ENCODE peak calls at places on chromosomes 13 and 19, in four cellular contexts. K is left ventricle myocardium inferior; W is naive thymus-derived CD4-positive, alpha-beta T cell; M is ovary. F is an unnamed sample.

GRCh38 chr19:15836345-15836594 is 20.8 kb upstream of the OR10H1 start:
- DNase-seq in W (no peak), K (no peak), M (no peak), F (no peak)

GRCh38 chr19:35959968-35960320 is 23.8 kb downstream of the LRFN3 start:
- DNase-seq in W (no peak), K (no peak), M (no peak), F (no peak)

GRCh38 chr19:28475525-28475924 is 737.4 kb downstream of the UQCRFS1 start:
- DNase-seq in K (no peak), W (no peak), M (no peak), F (no peak)

GRCh38 chr19:13977803-13978202 is 25.5 kb downstream of the DCAF15 start:
- DNase-seq in M (no peak), W (no peak), K (no peak), F (no peak)

GRCh38 chr19:3986260-3987041 is 1.2 kb upstream of the EEF2 start:
- DNase-seq in W (peak; percentile 53), K (no peak), M (no peak), F (peak; percentile 70)

GRCh38 chr19:15372470-15372869 is 7.1 kb downstream of the AKAP8 start:
- DNase-seq in W (no peak), M (no peak), K (no peak), F (no peak)

GRCh38 chr13:92994056-92994455 is 232.6 kb upstream of the GPC6 start:
- DNase-seq in W (no peak), M (no peak), K (no peak), F (no peak)

GRCh38 chr13:42047561-42048322 is 706 bp upstream of the DGKH start:
- DNase-seq in K (peak; percentile 29), W (peak; percentile 46), M (peak; percentile 23), F (peak; percentile 52)

GRCh38 chr13:70370924-70371323 is 262.7 kb upstream of the KLHL1 start:
- DNase-seq in K (no peak), M (no peak), W (no peak), F (no peak)

GRCh38 chr13:74696148-74696922 is 562.1 kb upstream of the KLF12 start:
- DNase-seq in M (no peak), W (no peak), K (no peak), F (no peak)

GRCh38 chr13:29905845-29906244 is 55.4 kb upstream of the UBL3 start:
- DNase-seq in W (no peak), K (no peak), M (no peak), F (no peak)

GRCh38 chr13:53507741-53508140 is 479.1 kb downstream of the OLFM4 start:
- DNase-seq in K (no peak), M (no peak), W (no peak), F (no peak)
- H3K4me1 ChIP-seq in K (no peaks in the 10 kb centered on the region), M (no peaks in the 10 kb centered on the region), W (no peaks in the 10 kb centered on the region), F (no peaks in the 10 kb centered on the region)

GRCh38 chr19:12784871-12785430 is 6.3 kb upstream of the JUNB start:
- DNase-seq in K (no peak), M (no peak), W (peak; percentile 36), F (peak; percentile 59)
- H3K4me3 ChIP-seq in K (no peak overlapping the region), M (no peak overlapping the region), W (no peak overlapping the region), F (no peak overlapping the region)

GRCh38 chr13:43383488-43384165 is 360.2 kb downstream of the DNAJC15 start:
- DNase-seq in K (no peak), W (no peak), M (no peak), F (no peak)
- H3K27ac ChIP-seq in K (no peak overlapping the region), W (no peak overlapping the region), M (no peak overlapping the region), F (no peak overlapping the region)

GRCh38 chr13:110345701-110346100 is 38.6 kb downstream of the COL4A2 start:
- DNase-seq in K (no peak), W (no peak), M (no peak), F (no peak)

GRCh38 chr13:110347535-110348308 is 40.6 kb downstream of the COL4A2 start:
- DNase-seq in K (peak; percentile 46), W (no peak), M (no peak), F (no peak)

GRCh38 chr13:110347088-110347487 is 40.0 kb downstream of the COL4A2 start:
- DNase-seq in M (no peak), K (no peak), W (no peak), F (no peak)

GRCh38 chr13:110345266-110345665 is 38.2 kb downstream of the COL4A2 start:
- DNase-seq in W (no peak), M (no peak), K (no peak), F (no peak)

GRCh38 chr13:110346661-110347067 is 39.6 kb downstream of the COL4A2 start:
- DNase-seq in M (no peak), W (no peak), K (no peak), F (no peak)
- H3K4me1 ChIP-seq in M (peaks cover 10% of the 10 kb centered on the region), W (no peaks in the 10 kb centered on the region), K (peaks cover 78% of the 10 kb centered on the region), F (no peaks in the 10 kb centered on the region)